ENCODE peak calls at places on chromosomes 1 and 21, in five cellular contexts. Y is GM23248, U is IMR-90, D is MM.1S, J is neural progenitor cell. K is an unnamed sample. For H3K4me1, the result is how much of the 10 kb centered on the place peaks cover.

GRCh38 chr1:65769621-65770020 is 23.1 kb upstream of the PDE4B start:
- DNase-seq in J (no peak), Y (peak), D (no peak), U (peak), K (no peak)

GRCh38 chr1:170707959-170708666 is 44.2 kb downstream of the PRRX1 start:
- DNase-seq in U (peak), D (no peak), Y (peak), J (no peak), K (peak)

GRCh38 chr21:18069875-18070274 is 174.8 kb upstream of the CHODL start:
- DNase-seq in Y (no peak), U (no peak), J (no peak), D (no peak), K (no peak)

GRCh38 chr1:75233302-75233929 is 99.2 kb downstream of the LHX8 start:
- DNase-seq in D (peak), Y (peak), J (peak), U (peak), K (no peak)

GRCh38 chr1:189646066-189646465 is 831.6 kb downstream of the BRINP3 start:
- DNase-seq in J (no peak), U (no peak), D (no peak), Y (no peak), K (no peak)

GRCh38 chr1:119204169-119204568 is 63.7 kb upstream of the WARS2 start:
- DNase-seq in U (no peak), D (no peak), J (no peak), Y (no peak), K (no peak)

GRCh38 chr1:223444411-223444810 is 51.2 kb downstream of the CCDC185 start:
- DNase-seq in J (no peak), U (no peak), Y (no peak), D (no peak), K (no peak)

GRCh38 chr21:37619464-37619974 is 252.9 kb downstream of the DYRK1A start:
- DNase-seq in D (no peak), J (no peak), Y (no peak), U (no peak), K (peak)

GRCh38 chr1:159933347-159933746 is 8.0 kb upstream of the TAGLN2 start:
- DNase-seq in D (no peak), J (no peak), U (no peak), Y (no peak), K (no peak)

GRCh38 chr1:238677567-238677966 is 708.8 kb upstream of the CHRM3 start:
- DNase-seq in Y (peak), D (no peak), J (no peak), U (peak), K (no peak)

GRCh38 chr1:204178487-204179281 is 12.5 kb upstream of the REN start:
- DNase-seq in D (no peak), Y (no peak), U (no peak), J (no peak), K (no peak)

GRCh38 chr1:195568389-195568788 is 1039.9 kb downstream of the KCNT2 start:
- DNase-seq in J (no peak), Y (no peak), U (peak), D (no peak), K (no peak)

GRCh38 chr1:231414260-231415016 is 7.6 kb downstream of the EGLN1 start:
- DNase-seq in Y (no peak), D (no peak), J (no peak), U (no peak), K (no peak)

GRCh38 chr21:45607021-45607921 is 36.3 kb upstream of the PCBP3 start:
- DNase-seq in U (peak), D (no peak), Y (no peak), J (no peak), K (no peak)

GRCh38 chr1:186659946-186660472 is 20.2 kb downstream of the PTGS2 start:
- DNase-seq in J (no peak), Y (no peak), U (no peak), D (no peak), K (no peak)

GRCh38 chr21:45448810-45449657 is 44.1 kb downstream of the COL18A1 start:
- DNase-seq in D (no peak), J (no peak), U (no peak), Y (no peak), K (no peak)

GRCh38 chr21:43913928-43914327 is 48.9 kb downstream of the AGPAT3 start:
- DNase-seq in U (peak), J (no peak), Y (no peak), D (no peak), K (no peak)

GRCh38 chr21:36647279-36648093 is 51.4 kb upstream of the SIM2 start:
- DNase-seq in D (no peak), Y (no peak), J (peak), U (peak), K (no peak)

GRCh38 chr1:228045871-228046270 is 36.6 kb upstream of the ARF1 start:
- DNase-seq in U (no peak), Y (no peak), D (no peak), J (no peak), K (no peak)

GRCh38 chr1:204080163-204080903 is 7.4 kb downstream of the SOX13 start:
- DNase-seq in Y (peak), J (peak), U (peak), D (no peak), K (peak)

GRCh38 chr1:173134800-173135199 is 72.3 kb downstream of the TNFSF4 start:
- DNase-seq in D (no peak), J (no peak), U (peak), Y (no peak), K (no peak)

GRCh38 chr1:40339420-40340323 is 22.6 kb upstream of the COL9A2 start:
- DNase-seq in J (no peak), Y (no peak), U (no peak), D (no peak), K (no peak)

GRCh38 chr21:42021751-42022430 is 11.7 kb upstream of the ZBTB21 start:
- DNase-seq in J (peak), D (no peak), U (no peak), Y (no peak), K (no peak)

GRCh38 chr21:26490771-26491170 is 82.3 kb downstream of the CYYR1 start:
- DNase-seq in U (no peak), J (peak), Y (peak), D (no peak), K (no peak)

GRCh38 chr1:200367841-200368534 is 41.8 kb downstream of the ZNF281 start:
- DNase-seq in J (no peak), Y (peak), D (no peak), U (peak), K (no peak)

GRCh38 chr1:200366577-200367253 is 43.1 kb downstream of the ZNF281 start:
- DNase-seq in J (no peak), U (no peak), D (no peak), Y (no peak), K (no peak)

GRCh38 chr1:200368556-200368955 is 41.3 kb downstream of the ZNF281 start:
- DNase-seq in U (no peak), J (no peak), Y (peak), D (no peak), K (no peak)

GRCh38 chr1:200369706-200370105 is 40.1 kb downstream of the ZNF281 start:
- DNase-seq in J (no peak), Y (no peak), U (no peak), D (no peak), K (no peak)

DNA sequence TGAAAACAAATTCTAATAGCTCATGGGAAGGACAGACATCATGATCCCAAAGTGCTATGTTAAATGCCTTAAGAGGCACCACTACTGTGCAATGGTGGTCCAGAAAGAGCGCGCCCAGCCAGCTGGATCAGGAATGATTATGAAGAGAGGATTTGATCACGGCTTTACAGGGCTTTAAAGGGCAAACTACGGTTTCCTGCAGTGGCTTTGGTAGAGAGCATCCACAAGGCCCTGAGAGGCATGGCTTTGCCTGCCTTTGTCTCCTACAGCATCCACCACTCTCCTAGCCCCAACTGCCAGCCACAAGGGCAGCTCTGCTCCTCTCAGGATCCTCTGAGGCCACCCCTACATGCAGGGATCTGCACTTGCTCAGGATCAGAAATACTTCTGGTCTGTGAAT is 40.7 kb downstream of the ZNF281 start:
- DNase-seq in Y (no peak), U (no peak), D (no peak), J (no peak), K (no peak)
- H3K4me1 ChIP-seq in Y (half or more), U (under half), D (under half), J (under half), K (under half)

DNA sequence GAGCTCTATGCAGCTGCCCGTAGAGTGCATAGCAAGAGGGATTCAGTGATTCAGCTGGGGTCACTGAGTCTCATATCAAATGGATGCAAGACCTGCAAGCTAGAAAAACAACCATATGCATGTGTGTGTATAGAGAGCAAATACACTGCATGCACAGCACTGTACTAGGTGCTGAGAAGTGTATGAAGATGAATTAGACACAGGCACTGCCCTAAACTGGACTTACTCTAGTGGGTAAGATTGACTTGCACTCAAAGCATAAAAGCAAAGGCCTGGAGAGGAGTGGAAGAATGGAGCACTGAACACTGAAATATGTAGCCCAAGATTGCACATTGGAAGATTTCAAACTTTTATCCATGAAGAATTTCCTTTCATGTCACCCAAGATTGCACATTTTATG is 5.5 kb upstream of the GBP1 start:
- DNase-seq in U (no peak), Y (peak), J (no peak), D (no peak), K (no peak)
- H3K4me3 ChIP-seq in U (no peak), Y (peak), J (no peak), D (no peak), K (no peak)

GRCh38 chr1:2310332-2311183 is 80.8 kb downstream of the MORN1 start:
- DNase-seq in D (no peak), Y (no peak), J (no peak), U (no peak), K (no peak)
- H2AFZ ChIP-seq in D (no peak), Y (no peak), J (no peak), U (no peak), K (no peak)

GRCh38 chr1:9020325-9020724 is 5.9 kb downstream of the SLC2A7 start:
- DNase-seq in U (no peak), J (no peak), Y (no peak), D (no peak), K (no peak)
- H3K4me1 ChIP-seq in U (under half), J (under half), Y (under half), D (under half), K (under half)

DNA sequence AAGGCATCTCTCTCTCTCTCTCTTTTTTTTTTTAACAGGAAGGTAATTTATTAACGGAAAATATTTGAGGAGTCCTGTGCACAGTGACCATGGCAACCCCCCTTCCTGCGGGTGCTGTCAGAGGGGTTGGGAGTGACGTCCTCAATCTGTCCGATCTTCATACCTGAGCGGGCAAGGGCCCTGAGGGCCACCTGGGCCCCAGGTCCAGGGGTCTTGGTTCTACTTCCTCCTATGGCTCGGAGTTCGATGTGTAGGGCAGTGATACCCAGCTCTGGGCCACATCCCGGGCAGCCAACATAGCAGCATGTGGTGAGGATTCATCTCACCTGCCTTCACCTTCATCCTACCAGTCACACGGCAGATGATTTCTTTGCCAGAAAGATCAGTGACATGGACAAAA is 11.0 kb downstream of the MAPKAPK2 start:
- DNase-seq in J (no peak), U (no peak), D (no peak), Y (no peak), K (no peak)
- H3K4me3 ChIP-seq in J (no peak), U (no peak), D (no peak), Y (no peak), K (no peak)

DNA sequence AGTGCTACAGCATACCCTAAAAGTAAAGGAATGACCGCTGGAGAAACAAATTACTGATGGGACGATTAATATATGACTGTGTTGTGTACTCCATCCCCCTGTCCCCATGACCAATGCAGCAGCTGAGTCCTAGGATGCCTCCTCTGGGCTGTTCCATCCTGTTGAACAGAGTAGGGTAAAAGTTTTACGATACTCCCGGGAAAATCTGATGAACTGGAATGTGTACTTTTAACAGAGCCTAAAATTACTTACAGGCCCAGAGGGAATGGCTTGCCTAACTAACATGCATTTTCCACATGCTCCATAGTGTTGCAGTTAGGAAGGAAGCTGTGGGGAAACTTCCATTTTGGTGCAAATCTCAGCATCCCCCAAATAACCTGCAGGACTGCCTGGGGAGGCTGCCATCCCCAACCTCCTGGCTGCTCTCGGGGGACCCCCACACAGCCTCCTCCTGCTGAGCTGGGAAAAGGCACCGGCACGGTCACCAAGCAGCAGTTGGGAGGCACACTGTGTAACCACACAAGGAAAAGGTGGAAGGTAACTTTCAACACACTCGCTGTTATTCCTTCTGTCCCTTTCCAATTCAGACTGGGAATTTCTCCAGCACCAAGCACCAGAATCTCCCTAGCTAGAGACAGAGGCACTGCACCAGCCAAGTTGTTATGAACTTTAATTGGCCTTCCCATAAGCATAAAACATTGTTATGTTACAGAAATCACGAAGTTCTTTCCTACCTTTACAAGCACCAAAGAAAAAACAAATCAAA is 97.2 kb downstream of the BCAR3 start:
- DNase-seq in U (no peak), D (no peak), Y (peak), J (no peak), K (no peak)
- H2AFZ ChIP-seq in U (no peak), D (no peak), Y (no peak), J (no peak), K (no peak)

GRCh38 chr1:153963850-153964331 is 554 bp upstream of the SLC39A1 start:
- DNase-seq in J (peak), D (peak), Y (peak), U (no peak), K (no peak)

GRCh38 chr1:153961421-153961820 is 1.9 kb downstream of the SLC39A1 start:
- DNase-seq in J (no peak), D (no peak), U (no peak), Y (no peak), K (no peak)

GRCh38 chr1:153960206-153960605 is 1.8 kb upstream of the CRTC2 start:
- DNase-seq in J (no peak), Y (no peak), D (no peak), U (no peak), K (no peak)

GRCh38 chr1:153962088-153963029 is 978 bp downstream of the SLC39A1 start:
- DNase-seq in D (no peak), Y (peak), J (no peak), U (peak), K (no peak)

GRCh38 chr1:153963030-153963849 is at the start of gene SLC39A1:
- DNase-seq in Y (peak), U (peak), J (peak), D (peak), K (peak)
- H3K4me1 ChIP-seq in Y (under half), U (under half), J (under half), D (under half), K (under half)

GRCh38 chr1:20964540-20965484 is 177.7 kb upstream of the HP1BP3 start:
- DNase-seq in D (peak), U (no peak), Y (no peak), J (no peak), K (no peak)
- H3K4me3 ChIP-seq in D (peak), U (no peak), Y (no peak), J (no peak), K (no peak)

GRCh38 chr1:100321098-100321493 is 31.2 kb upstream of the CDC14A start:
- DNase-seq in U (no peak), Y (no peak), J (no peak), D (no peak), K (no peak)

GRCh38 chr1:100323428-100324106 is 28.7 kb upstream of the CDC14A start:
- DNase-seq in J (no peak), D (no peak), Y (peak), U (no peak), K (no peak)

GRCh38 chr1:100320311-100321097 is 31.8 kb upstream of the CDC14A start:
- DNase-seq in D (no peak), J (no peak), U (no peak), Y (no peak), K (no peak)

GRCh38 chr1:100325415-100326324 is 26.6 kb upstream of the CDC14A start:
- DNase-seq in Y (no peak), D (no peak), J (no peak), U (no peak), K (no peak)

DNA sequence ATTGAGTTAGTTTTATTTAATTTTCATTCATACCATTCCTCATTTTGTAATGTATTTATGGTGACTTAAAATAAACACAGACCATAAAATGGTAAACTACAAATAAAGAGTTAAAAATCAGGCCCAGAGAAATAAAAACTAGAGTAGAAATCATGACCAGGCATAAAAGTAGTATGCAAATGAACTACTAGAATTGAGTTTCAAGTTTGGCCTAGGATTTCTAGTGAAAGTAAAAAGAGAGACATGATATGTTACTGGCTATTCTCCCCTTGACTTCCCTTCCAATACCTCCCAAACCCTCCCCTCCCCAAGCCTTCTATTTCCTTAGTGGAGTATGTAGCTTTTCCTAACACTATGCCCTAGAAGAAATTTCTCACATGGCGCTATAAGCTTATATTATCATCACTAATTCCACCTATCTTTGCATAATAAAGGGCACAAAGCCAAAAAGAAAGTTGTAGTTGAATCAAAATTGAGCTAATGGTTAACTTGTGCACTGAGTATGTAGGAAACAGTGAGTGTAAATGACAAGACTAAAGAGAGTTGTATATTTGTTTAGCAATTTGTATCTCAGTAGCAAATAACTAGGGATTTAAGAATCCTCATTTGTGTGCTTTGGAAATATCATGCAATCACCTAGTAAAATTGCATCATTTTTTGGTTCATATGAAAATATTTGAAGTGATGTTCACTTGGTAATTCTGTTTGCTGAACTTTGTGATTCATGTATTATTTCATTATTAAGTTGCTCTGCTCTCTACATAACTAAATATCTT is 29.7 kb upstream of the CDC14A start:
- DNase-seq in J (no peak), D (no peak), Y (peak), U (peak), K (no peak)
- H2AFZ ChIP-seq in J (no peak), D (no peak), Y (peak), U (no peak), K (no peak)